ENCODE peak calls at places on chromosomes 7 and 10, in nine cellular contexts. One of them, this sample, is unnamed.

GRCh38 chr10:72320676-72321247 is 34.0 kb downstream of the DNAJB12 start:
- DNase-seq in CD4-positive, alpha-beta T cell: peak
- DNase-seq in astrocyte of the spinal cord: peak
- DNase-seq in CD8-positive, alpha-beta T cell: peak
- DNase-seq in B cell: peak
- DNase-seq in heart left ventricle: peak
- DNase-seq in fibroblast of villous mesenchyme: peak
- DNase-seq in dorsolateral prefrontal cortex: peak
- DNase-seq in endothelial cell: no peak
- DNase-seq in this sample: peak

GRCh38 chr10:64209574-64209973 is 688.4 kb downstream of the REEP3 start:
- DNase-seq in heart left ventricle: no peak
- DNase-seq in CD4-positive, alpha-beta T cell: no peak
- DNase-seq in B cell: no peak
- DNase-seq in dorsolateral prefrontal cortex: no peak
- DNase-seq in fibroblast of villous mesenchyme: no peak
- DNase-seq in CD8-positive, alpha-beta T cell: no peak
- DNase-seq in astrocyte of the spinal cord: peak
- DNase-seq in endothelial cell: no peak
- DNase-seq in this sample: no peak

GRCh38 chr10:128419466-128420019 is 293.3 kb upstream of the MKI67 start:
- DNase-seq in B cell: no peak
- DNase-seq in astrocyte of the spinal cord: no peak
- DNase-seq in CD4-positive, alpha-beta T cell: no peak
- DNase-seq in CD8-positive, alpha-beta T cell: no peak
- DNase-seq in endothelial cell: no peak
- DNase-seq in dorsolateral prefrontal cortex: no peak
- DNase-seq in heart left ventricle: no peak
- DNase-seq in fibroblast of villous mesenchyme: no peak
- DNase-seq in this sample: no peak

GRCh38 chr10:133062085-133062484 is 25.6 kb upstream of the ADGRA1 start:
- DNase-seq in astrocyte of the spinal cord: no peak
- DNase-seq in fibroblast of villous mesenchyme: no peak
- DNase-seq in heart left ventricle: no peak
- DNase-seq in endothelial cell: no peak
- DNase-seq in dorsolateral prefrontal cortex: peak
- DNase-seq in CD4-positive, alpha-beta T cell: no peak
- DNase-seq in CD8-positive, alpha-beta T cell: no peak
- DNase-seq in B cell: no peak
- DNase-seq in this sample: no peak

GRCh38 chr7:659996-660395 is 66.5 kb upstream of the DNAAF5 start:
- DNase-seq in heart left ventricle: peak
- DNase-seq in astrocyte of the spinal cord: no peak
- DNase-seq in B cell: no peak
- DNase-seq in endothelial cell: no peak
- DNase-seq in CD8-positive, alpha-beta T cell: no peak
- DNase-seq in fibroblast of villous mesenchyme: no peak
- DNase-seq in CD4-positive, alpha-beta T cell: no peak
- DNase-seq in dorsolateral prefrontal cortex: no peak
- DNase-seq in this sample: no peak

GRCh38 chr10:126094537-126094936 is 198.2 kb downstream of the FANK1 start:
- DNase-seq in fibroblast of villous mesenchyme: no peak
- DNase-seq in CD4-positive, alpha-beta T cell: no peak
- DNase-seq in B cell: no peak
- DNase-seq in astrocyte of the spinal cord: peak
- DNase-seq in heart left ventricle: no peak
- DNase-seq in CD8-positive, alpha-beta T cell: no peak
- DNase-seq in endothelial cell: no peak
- DNase-seq in dorsolateral prefrontal cortex: no peak
- DNase-seq in this sample: no peak

GRCh38 chr10:109474817-109475216 is 448.5 kb downstream of the XPNPEP1 start:
- DNase-seq in CD4-positive, alpha-beta T cell: no peak
- DNase-seq in dorsolateral prefrontal cortex: no peak
- DNase-seq in fibroblast of villous mesenchyme: no peak
- DNase-seq in endothelial cell: peak
- DNase-seq in heart left ventricle: no peak
- DNase-seq in astrocyte of the spinal cord: no peak
- DNase-seq in B cell: no peak
- DNase-seq in CD8-positive, alpha-beta T cell: no peak
- DNase-seq in this sample: no peak

GRCh38 chr10:104333728-104334373 is 4.4 kb downstream of the ITPRIP start:
- DNase-seq in endothelial cell: no peak
- DNase-seq in fibroblast of villous mesenchyme: no peak
- DNase-seq in heart left ventricle: no peak
- DNase-seq in dorsolateral prefrontal cortex: no peak
- DNase-seq in B cell: no peak
- DNase-seq in astrocyte of the spinal cord: peak
- DNase-seq in CD8-positive, alpha-beta T cell: no peak
- DNase-seq in CD4-positive, alpha-beta T cell: no peak
- DNase-seq in this sample: no peak

GRCh38 chr7:91079491-91079890 is 184.7 kb upstream of the FZD1 start:
- DNase-seq in CD4-positive, alpha-beta T cell: no peak
- DNase-seq in astrocyte of the spinal cord: peak
- DNase-seq in heart left ventricle: no peak
- DNase-seq in dorsolateral prefrontal cortex: no peak
- DNase-seq in fibroblast of villous mesenchyme: peak
- DNase-seq in endothelial cell: no peak
- DNase-seq in CD8-positive, alpha-beta T cell: no peak
- DNase-seq in B cell: no peak
- DNase-seq in this sample: no peak

GRCh38 chr7:1646957-1647891 is 22.9 kb upstream of the ELFN1 start:
- DNase-seq in astrocyte of the spinal cord: no peak
- DNase-seq in CD8-positive, alpha-beta T cell: no peak
- DNase-seq in CD4-positive, alpha-beta T cell: no peak
- DNase-seq in endothelial cell: no peak
- DNase-seq in fibroblast of villous mesenchyme: no peak
- DNase-seq in heart left ventricle: peak
- DNase-seq in dorsolateral prefrontal cortex: peak
- DNase-seq in B cell: no peak
- DNase-seq in this sample: no peak

GRCh38 chr10:132743925-132744490 is 41.9 kb downstream of the NKX6-2 start:
- DNase-seq in endothelial cell: no peak
- DNase-seq in fibroblast of villous mesenchyme: no peak
- DNase-seq in heart left ventricle: no peak
- DNase-seq in CD8-positive, alpha-beta T cell: no peak
- DNase-seq in B cell: no peak
- DNase-seq in dorsolateral prefrontal cortex: no peak
- DNase-seq in astrocyte of the spinal cord: peak
- DNase-seq in CD4-positive, alpha-beta T cell: no peak
- DNase-seq in this sample: no peak

GRCh38 chr7:46881507-46882127 is 700.3 kb downstream of the TNS3 start:
- DNase-seq in dorsolateral prefrontal cortex: no peak
- DNase-seq in B cell: no peak
- DNase-seq in CD4-positive, alpha-beta T cell: no peak
- DNase-seq in fibroblast of villous mesenchyme: no peak
- DNase-seq in endothelial cell: no peak
- DNase-seq in CD8-positive, alpha-beta T cell: no peak
- DNase-seq in heart left ventricle: no peak
- DNase-seq in astrocyte of the spinal cord: no peak
- DNase-seq in this sample: no peak

DNA sequence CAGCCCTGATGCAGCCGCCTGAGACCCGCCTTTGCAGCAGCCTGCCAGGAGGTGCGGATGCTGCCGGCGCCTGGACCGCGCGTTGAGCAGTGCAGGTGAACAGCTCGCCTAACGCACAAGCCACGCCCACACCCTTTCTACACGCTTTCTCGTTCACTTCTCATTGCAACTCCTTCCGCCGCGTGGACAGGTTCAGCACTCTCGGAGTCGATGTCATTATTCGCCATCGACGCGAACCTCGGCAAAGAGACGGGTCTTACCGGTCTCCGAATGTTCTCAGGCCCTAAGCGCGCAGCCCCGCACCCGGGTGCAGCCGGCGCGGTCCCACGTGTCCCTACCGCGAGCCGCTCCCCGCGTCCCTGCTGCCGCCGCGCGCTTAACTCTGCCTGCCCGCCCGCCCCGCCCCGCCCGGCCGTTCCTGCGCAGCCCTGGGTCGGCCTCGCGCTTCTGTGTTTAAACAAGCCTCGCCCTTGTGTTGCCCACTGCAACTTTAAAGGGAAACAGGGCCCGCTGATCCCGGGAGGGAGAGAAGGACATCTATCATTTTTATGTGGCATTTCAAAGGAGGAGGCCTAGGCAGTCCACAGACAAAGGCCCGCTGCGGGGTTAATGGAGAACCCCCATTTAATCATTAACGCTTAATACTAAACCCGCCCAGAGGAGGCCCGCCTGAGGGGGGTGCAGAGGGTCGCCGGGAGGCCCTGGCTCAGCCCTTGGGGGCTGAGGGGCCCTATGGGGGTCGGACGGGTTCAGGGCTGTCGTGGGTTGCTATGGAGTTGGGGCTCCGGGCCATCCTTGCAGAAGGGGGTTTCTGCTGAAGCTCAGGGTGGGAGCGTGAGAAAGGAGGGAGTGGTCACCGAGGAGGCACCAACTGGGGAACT is 128.5 kb downstream of the WDR11 start:
- DNase-seq in CD4-positive, alpha-beta T cell: no peak
- DNase-seq in CD8-positive, alpha-beta T cell: no peak
- DNase-seq in endothelial cell: peak
- DNase-seq in heart left ventricle: no peak
- DNase-seq in astrocyte of the spinal cord: no peak
- DNase-seq in dorsolateral prefrontal cortex: peak
- DNase-seq in fibroblast of villous mesenchyme: peak
- DNase-seq in B cell: no peak
- DNase-seq in this sample: no peak
- TF ChIP-seq CTCF in CD4-positive, alpha-beta T cell: no peak
- TF ChIP-seq CTCF in CD8-positive, alpha-beta T cell: no peak
- TF ChIP-seq CTCF in endothelial cell: no peak
- TF ChIP-seq CTCF in heart left ventricle: no peak
- TF ChIP-seq CTCF in astrocyte of the spinal cord: no peak
- TF ChIP-seq CTCF in dorsolateral prefrontal cortex: no peak
- TF ChIP-seq CTCF in fibroblast of villous mesenchyme: no peak
- TF ChIP-seq CTCF in B cell: no peak
- TF ChIP-seq CTCF in this sample: no peak

DNA sequence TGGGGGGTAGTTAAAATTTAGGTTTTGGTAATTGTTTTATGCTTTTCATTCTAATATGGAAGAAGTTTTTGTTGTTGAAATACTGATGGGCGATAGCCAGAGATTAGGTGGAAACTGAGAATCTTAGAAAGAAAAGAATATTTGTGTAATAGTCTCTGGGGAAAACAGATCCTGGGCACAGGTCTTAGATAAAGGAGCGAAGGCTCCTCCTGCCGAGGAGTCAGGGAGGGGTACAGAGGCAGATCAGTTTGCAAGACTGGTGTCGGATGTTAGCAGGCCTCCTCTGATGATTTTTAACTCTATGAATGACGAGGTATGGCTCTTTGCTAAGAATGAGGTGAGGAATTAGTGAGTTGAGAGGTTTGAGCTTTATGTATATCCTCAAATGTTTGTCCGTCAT is 339.7 kb downstream of the HGF start:
- DNase-seq in B cell: no peak
- DNase-seq in dorsolateral prefrontal cortex: no peak
- DNase-seq in CD4-positive, alpha-beta T cell: no peak
- DNase-seq in heart left ventricle: no peak
- DNase-seq in endothelial cell: no peak
- DNase-seq in fibroblast of villous mesenchyme: no peak
- DNase-seq in CD8-positive, alpha-beta T cell: no peak
- DNase-seq in astrocyte of the spinal cord: no peak
- DNase-seq in this sample: no peak
- TF ChIP-seq CTCF in B cell: no peak
- TF ChIP-seq CTCF in dorsolateral prefrontal cortex: no peak
- TF ChIP-seq CTCF in CD4-positive, alpha-beta T cell: no peak
- TF ChIP-seq CTCF in heart left ventricle: no peak
- TF ChIP-seq CTCF in endothelial cell: no peak
- TF ChIP-seq CTCF in fibroblast of villous mesenchyme: peak
- TF ChIP-seq CTCF in CD8-positive, alpha-beta T cell: no peak
- TF ChIP-seq CTCF in astrocyte of the spinal cord: peak
- TF ChIP-seq CTCF in this sample: no peak

GRCh38 chr10:78850611-78851010 is 218.2 kb upstream of the ZMIZ1 start:
- DNase-seq in heart left ventricle: no peak
- DNase-seq in B cell: no peak
- DNase-seq in endothelial cell: no peak
- DNase-seq in dorsolateral prefrontal cortex: no peak
- DNase-seq in fibroblast of villous mesenchyme: no peak
- DNase-seq in CD4-positive, alpha-beta T cell: no peak
- DNase-seq in CD8-positive, alpha-beta T cell: no peak
- DNase-seq in astrocyte of the spinal cord: no peak
- DNase-seq in this sample: no peak

GRCh38 chr10:78853864-78854263 is 214.9 kb upstream of the ZMIZ1 start:
- DNase-seq in B cell: no peak
- DNase-seq in endothelial cell: no peak
- DNase-seq in CD4-positive, alpha-beta T cell: no peak
- DNase-seq in fibroblast of villous mesenchyme: peak
- DNase-seq in dorsolateral prefrontal cortex: no peak
- DNase-seq in heart left ventricle: no peak
- DNase-seq in CD8-positive, alpha-beta T cell: no peak
- DNase-seq in astrocyte of the spinal cord: no peak
- DNase-seq in this sample: no peak

GRCh38 chr10:78852447-78852846 is 216.3 kb upstream of the ZMIZ1 start:
- DNase-seq in heart left ventricle: no peak
- DNase-seq in CD8-positive, alpha-beta T cell: no peak
- DNase-seq in CD4-positive, alpha-beta T cell: no peak
- DNase-seq in endothelial cell: no peak
- DNase-seq in dorsolateral prefrontal cortex: no peak
- DNase-seq in fibroblast of villous mesenchyme: no peak
- DNase-seq in B cell: no peak
- DNase-seq in astrocyte of the spinal cord: no peak
- DNase-seq in this sample: no peak

GRCh38 chr10:78851652-78852051 is 217.1 kb upstream of the ZMIZ1 start:
- DNase-seq in dorsolateral prefrontal cortex: no peak
- DNase-seq in astrocyte of the spinal cord: no peak
- DNase-seq in CD4-positive, alpha-beta T cell: no peak
- DNase-seq in endothelial cell: no peak
- DNase-seq in fibroblast of villous mesenchyme: peak
- DNase-seq in heart left ventricle: no peak
- DNase-seq in B cell: no peak
- DNase-seq in CD8-positive, alpha-beta T cell: no peak
- DNase-seq in this sample: no peak

GRCh38 chr10:78852856-78853255 is 215.9 kb upstream of the ZMIZ1 start:
- DNase-seq in dorsolateral prefrontal cortex: no peak
- DNase-seq in CD8-positive, alpha-beta T cell: no peak
- DNase-seq in endothelial cell: peak
- DNase-seq in CD4-positive, alpha-beta T cell: no peak
- DNase-seq in B cell: no peak
- DNase-seq in heart left ventricle: no peak
- DNase-seq in astrocyte of the spinal cord: no peak
- DNase-seq in fibroblast of villous mesenchyme: peak
- DNase-seq in this sample: peak
- TF ChIP-seq CTCF in dorsolateral prefrontal cortex: no peak
- TF ChIP-seq CTCF in CD8-positive, alpha-beta T cell: peak
- TF ChIP-seq CTCF in endothelial cell: peak
- TF ChIP-seq CTCF in CD4-positive, alpha-beta T cell: no peak
- TF ChIP-seq CTCF in B cell: no peak
- TF ChIP-seq CTCF in heart left ventricle: peak
- TF ChIP-seq CTCF in astrocyte of the spinal cord: no peak
- TF ChIP-seq CTCF in fibroblast of villous mesenchyme: peak
- TF ChIP-seq CTCF in this sample: no peak

DNA sequence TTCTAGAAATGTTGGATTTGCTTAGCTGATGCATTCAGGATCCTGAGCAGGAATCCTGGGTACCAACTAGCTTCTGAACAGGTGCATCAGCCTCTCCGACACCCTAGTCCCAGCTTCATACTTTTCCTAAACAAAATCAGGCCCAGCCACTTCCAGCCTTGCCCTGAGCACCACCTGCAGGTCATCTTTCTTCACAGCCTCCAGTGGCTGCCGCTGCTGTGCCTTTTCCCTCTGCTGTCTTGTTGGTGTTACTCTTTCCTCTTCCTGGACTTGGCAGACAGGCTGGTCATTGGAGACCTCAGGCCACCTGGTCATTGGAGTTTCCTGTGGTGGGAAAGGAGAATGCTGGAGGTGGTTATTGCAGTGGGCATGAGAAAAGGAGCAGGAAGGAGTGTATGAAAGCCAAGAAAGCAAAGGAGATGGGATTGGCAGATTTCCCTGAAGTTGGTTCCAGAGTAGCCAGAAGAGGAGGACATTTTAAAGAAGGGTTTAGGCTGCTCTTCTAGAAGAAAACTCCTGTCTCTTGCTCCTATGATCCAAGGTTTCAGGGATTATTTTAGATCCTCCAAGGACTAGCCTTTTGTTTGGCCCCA is 48.2 kb upstream of the NFKB2 start:
- DNase-seq in CD8-positive, alpha-beta T cell: no peak
- DNase-seq in endothelial cell: peak
- DNase-seq in heart left ventricle: no peak
- DNase-seq in B cell: no peak
- DNase-seq in fibroblast of villous mesenchyme: peak
- DNase-seq in dorsolateral prefrontal cortex: peak
- DNase-seq in astrocyte of the spinal cord: peak
- DNase-seq in CD4-positive, alpha-beta T cell: no peak
- DNase-seq in this sample: peak
- TF ChIP-seq CTCF in CD8-positive, alpha-beta T cell: no peak
- TF ChIP-seq CTCF in endothelial cell: peak
- TF ChIP-seq CTCF in heart left ventricle: peak
- TF ChIP-seq CTCF in B cell: no peak
- TF ChIP-seq CTCF in fibroblast of villous mesenchyme: peak
- TF ChIP-seq CTCF in dorsolateral prefrontal cortex: peak
- TF ChIP-seq CTCF in astrocyte of the spinal cord: peak
- TF ChIP-seq CTCF in CD4-positive, alpha-beta T cell: no peak
- TF ChIP-seq CTCF in this sample: peak